ENCODE peak calls at places on chromosomes 13 and 19, in four cellular contexts. W, O, C and P are unnamed samples.

GRCh38 chr13:68304287-68304893 is 1074.3 kb upstream of the PCDH9 start:
- DNase-seq in W (no peak), O (no peak), C (no peak), P (no peak)

GRCh38 chr13:111390522-111391270 is 70.3 kb downstream of the TEX29 start:
- DNase-seq in O (no peak), C (peak; percentile 7), W (no peak), P (no peak)

GRCh38 chr19:56148096-56148495 is 7.0 kb downstream of the ZNF444 start:
- DNase-seq in W (no peak), C (no peak), O (no peak), P (no peak)

GRCh38 chr13:39600766-39601165 is 2.2 kb downstream of the LHFPL6 start:
- DNase-seq in W (no peak), O (peak; percentile 71), C (peak; percentile 54), P (no peak)

GRCh38 chr19:39155741-39156140 is 30.2 kb downstream of the PAK4 start:
- DNase-seq in C (no peak), O (no peak), W (no peak), P (peak; percentile 35)

GRCh38 chr19:46579286-46579944 is 21.7 kb upstream of the CALM3 start:
- DNase-seq in C (no peak), O (no peak), W (no peak), P (no peak)

GRCh38 chr19:8421484-8422461 is 8.7 kb downstream of the MARCHF2 start:
- DNase-seq in C (no peak), O (no peak), W (no peak), P (peak; percentile 81)

GRCh38 chr13:104473936-104474335 is 1407.7 kb upstream of the SLC10A2 start:
- DNase-seq in C (no peak), O (no peak), W (no peak), P (no peak)

GRCh38 chr13:26914624-26915023 is 154.0 kb upstream of the GPR12 start:
- DNase-seq in C (no peak), O (no peak), W (no peak), P (no peak)

GRCh38 chr13:90696656-90697055 is 650.8 kb upstream of the MIR17HG start:
- DNase-seq in C (no peak), O (no peak), W (no peak), P (no peak)

GRCh38 chr13:34076319-34076718 is 258.4 kb downstream of the RFC3 start:
- DNase-seq in O (no peak), C (no peak), W (no peak), P (no peak)

GRCh38 chr19:44988896-44989563 is 12.2 kb upstream of the RELB start:
- DNase-seq in W (peak; percentile 87), C (peak; percentile 31), O (peak; percentile 55), P (peak; percentile 67)

GRCh38 chr19:44987148-44987675 is 14.1 kb upstream of the RELB start:
- DNase-seq in C (no peak), W (no peak), O (no peak), P (no peak)

GRCh38 chr19:44985445-44985844 is 15.8 kb upstream of the RELB start:
- DNase-seq in C (no peak), W (no peak), O (no peak), P (no peak)

GRCh38 chr19:44984005-44984404 is 17.3 kb upstream of the RELB start:
- DNase-seq in C (no peak), W (no peak), O (no peak), P (no peak)

GRCh38 chr19:44986389-44986788 is 14.9 kb upstream of the RELB start:
- DNase-seq in O (no peak), W (no peak), C (no peak), P (no peak)
- H3K4me3 ChIP-seq in O (no peak overlapping the region), W (no peak overlapping the region), C (no peak overlapping the region), P (no peak overlapping the region)

GRCh38 chr13:29847501-29847983 is 2.9 kb downstream of the UBL3 start:
- DNase-seq in W (no peak), C (no peak), O (no peak), P (no peak)
- H3K4me3 ChIP-seq in W (peak overlapping the region; percentile 88), C (peak overlapping the region; percentile 81), O (peak overlapping the region; percentile 90), P (peak overlapping the region; percentile 56)

DNA sequence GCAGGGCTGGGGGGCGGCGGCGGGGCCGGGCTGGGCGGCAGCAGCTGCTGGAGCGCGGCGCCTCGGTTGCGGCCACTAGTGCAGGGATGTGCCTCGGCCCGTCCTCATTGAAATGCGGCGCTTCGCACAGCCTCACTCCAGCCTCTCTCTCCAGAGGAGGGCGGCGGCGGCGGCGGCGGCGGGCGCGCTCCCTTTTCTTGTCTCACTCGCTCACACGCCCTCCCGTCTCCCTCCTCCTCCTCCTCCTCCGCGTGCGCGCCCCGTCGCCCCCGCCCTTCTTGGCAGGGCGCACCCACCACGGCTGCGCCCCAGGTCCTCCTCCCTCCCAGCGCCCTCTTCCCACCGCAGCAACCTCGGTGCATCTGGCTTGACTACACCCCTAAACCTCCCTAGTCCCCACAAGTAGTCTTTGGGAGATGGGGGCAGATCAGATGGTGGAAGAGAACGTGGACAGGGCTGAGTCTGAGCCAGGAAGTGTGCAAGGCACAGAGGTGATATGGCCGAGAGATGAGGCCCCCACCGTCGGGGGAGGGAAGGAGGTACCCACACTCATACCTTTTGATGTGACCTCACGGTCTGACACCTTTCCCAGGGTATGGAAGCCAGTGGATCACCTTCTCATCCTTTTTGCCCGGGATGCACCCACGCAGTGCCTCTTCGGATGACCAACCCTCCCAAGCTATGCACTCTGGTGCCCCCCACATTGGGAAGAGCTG is at the start of gene DCLK1:
- DNase-seq in O (peak; percentile 73), W (peak; percentile 82), C (peak; percentile 75), P (peak; percentile 31)
- H3K4me3 ChIP-seq in O (peak within 1 kb of the TSS; percentile 70), W (peak within 1 kb of the TSS; percentile 35), C (peak within 1 kb of the TSS; percentile 59), P (peak within 1 kb of the TSS; percentile 3)

GRCh38 chr19:10292789-10293636 is 3.3 kb downstream of the ICAM5 start:
- DNase-seq in C (no peak), W (peak; percentile 85), O (no peak), P (no peak)

GRCh38 chr19:10293637-10294367 is 4.0 kb downstream of the ICAM5 start:
- DNase-seq in C (no peak), W (peak; percentile 57), O (no peak), P (no peak)

GRCh38 chr19:10295305-10295846 is 5.6 kb downstream of the ICAM5 start:
- DNase-seq in O (no peak), C (no peak), W (peak; percentile 94), P (peak; percentile 66)

GRCh38 chr19:10294368-10294697 is 4.6 kb downstream of the ICAM5 start:
- DNase-seq in C (no peak), W (peak; percentile 80), O (no peak), P (no peak)

DNA sequence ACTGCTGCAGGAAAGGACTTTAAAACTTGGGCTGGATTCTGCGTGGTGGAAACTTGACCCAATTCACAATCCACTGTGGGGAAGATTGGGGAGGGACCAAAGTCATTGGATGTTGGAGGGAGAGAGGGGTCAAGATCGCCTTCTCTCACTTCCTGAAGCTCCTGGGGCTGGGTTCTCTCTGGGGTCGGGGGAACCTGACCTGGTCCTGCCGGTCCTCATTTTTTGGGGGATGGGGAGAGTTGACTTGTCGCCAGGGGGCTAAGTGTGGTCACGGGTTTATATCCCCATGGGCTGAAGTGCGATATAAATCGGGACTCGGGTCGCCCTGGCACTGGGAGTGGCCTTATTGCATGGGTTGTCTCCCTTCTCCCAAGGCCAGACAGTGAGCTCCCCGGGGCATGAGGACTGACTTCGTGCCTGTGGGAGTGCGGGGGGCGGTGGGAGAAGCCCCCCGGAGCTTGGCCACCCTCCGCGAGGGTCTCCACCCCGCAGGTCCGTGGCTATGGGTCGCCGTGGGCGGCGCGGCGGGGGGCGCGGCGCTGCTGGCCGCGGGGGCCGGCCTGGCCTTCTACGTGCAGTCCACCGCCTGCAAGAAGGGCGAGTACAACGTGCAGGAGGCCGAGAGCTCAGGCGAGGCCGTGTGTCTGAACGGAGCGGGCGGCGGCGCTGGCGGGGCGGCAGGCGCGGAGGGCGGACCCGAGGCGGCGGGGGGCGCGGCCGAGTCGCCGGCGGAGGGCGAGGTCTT is 6.3 kb downstream of the ICAM5 start:
- DNase-seq in O (no peak), C (no peak), W (no peak), P (no peak)
- H3K4me3 ChIP-seq in O (peak overlapping the region; percentile 29), C (no peak overlapping the region), W (peak overlapping the region; percentile 40), P (no peak overlapping the region)

DNA sequence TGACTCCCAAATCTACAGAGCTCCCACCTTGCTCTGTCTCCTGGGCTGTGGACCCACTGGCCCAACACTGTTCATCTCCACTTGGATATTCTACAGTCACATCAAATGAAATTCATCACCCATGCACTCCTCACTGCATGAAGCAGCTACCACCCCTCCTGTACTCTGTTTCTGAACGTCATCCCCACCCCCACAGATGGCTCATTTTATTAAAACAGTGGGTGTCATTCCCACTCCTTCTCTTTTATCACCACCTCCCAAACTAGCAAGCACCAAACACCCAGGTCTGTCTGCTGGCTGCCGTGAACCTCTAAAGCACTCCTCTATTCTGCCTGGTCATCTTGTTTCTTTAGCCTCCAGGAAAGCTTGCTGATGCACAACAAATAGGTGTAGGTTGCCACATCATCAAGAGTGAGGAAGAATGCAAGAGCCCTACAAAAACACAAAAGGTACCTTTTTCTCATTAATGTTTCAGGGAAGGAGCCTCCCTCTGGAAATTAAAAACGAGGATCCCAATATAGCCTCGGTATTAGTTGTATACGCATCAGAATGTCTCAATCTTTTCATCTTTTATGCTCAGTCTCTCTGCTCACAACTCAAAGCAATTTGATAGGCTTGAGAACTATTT is 91.8 kb downstream of the MIPEP start:
- DNase-seq in C (no peak), W (no peak), O (no peak), P (no peak)
- H3K4me3 ChIP-seq in C (no peak overlapping the region), W (no peak overlapping the region), O (no peak overlapping the region), P (no peak overlapping the region)

DNA sequence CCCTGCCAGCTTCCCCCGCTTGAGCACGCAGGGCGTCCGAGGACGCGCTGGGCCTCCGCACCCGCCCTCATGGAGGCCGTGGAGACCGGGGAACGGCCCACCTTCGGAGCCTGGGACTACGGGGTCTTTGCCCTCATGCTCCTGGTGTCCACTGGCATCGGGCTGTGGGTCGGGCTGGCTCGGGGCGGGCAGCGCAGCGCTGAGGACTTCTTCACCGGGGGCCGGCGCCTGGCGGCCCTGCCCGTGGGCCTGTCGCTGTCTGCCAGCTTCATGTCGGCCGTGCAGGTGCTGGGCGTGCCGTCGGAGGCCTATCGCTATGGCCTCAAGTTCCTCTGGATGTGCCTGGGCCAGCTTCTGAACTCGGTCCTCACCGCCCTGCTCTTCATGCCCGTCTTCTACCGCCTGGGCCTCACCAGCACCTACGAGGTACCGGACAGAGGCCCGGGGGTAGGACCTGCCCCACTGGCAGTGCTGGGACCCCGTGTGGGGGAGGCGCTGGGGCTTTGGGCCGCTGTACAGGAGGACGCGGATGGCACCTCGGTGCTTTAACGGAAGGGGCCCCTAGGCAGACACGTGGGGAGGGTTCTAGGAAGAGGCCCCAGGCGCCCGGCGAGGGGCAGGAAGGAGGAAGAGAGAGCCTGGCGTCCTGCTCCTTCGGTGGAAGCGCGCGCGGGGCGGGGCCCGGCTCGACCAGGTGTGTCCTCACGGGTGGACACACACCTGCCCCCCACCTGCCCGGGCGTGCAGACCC is 681 bp downstream of the SLC5A5 start:
- DNase-seq in O (no peak), C (no peak), W (peak; percentile 88), P (no peak)
- H3K4me3 ChIP-seq in O (no peak overlapping the region), C (no peak overlapping the region), W (peak overlapping the region; percentile 22), P (no peak overlapping the region)

DNA sequence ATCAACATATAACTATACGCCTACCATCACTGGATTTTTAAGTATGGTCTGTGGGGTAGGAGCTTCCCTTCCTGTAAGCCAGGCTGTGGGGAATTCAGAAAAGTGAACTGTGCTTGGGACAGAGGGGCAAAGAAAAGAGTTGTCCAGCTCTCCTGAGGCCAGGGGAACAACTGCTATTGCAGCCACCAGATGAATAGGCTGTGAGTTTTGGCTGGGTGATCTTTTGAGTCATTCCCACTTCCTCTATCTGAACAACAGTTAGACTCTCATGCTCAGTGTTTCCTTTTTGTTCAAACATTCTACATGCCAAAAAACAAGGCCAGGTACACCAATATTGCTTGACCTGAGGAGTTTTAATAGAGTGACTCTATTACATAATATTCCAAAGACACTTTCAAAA is 426.2 kb upstream of the DACH1 start:
- DNase-seq in W (no peak), C (no peak), O (no peak), P (no peak)
- H3K4me3 ChIP-seq in W (no peak overlapping the region), C (no peak overlapping the region), O (no peak overlapping the region), P (no peak overlapping the region)